ENCODE peak calls at places on chromosomes 5 and 9, in five cellular contexts. One of them, this sample, is unnamed.

GRCh38 chr5:155947394-155948062 is 379.4 kb upstream of the SGCD start:
- DNase-seq in RPMI7951: no peak
- DNase-seq in hypothalamus: no peak
- DNase-seq in activated effector memory CD4-positive, alpha-beta T cell treated with Interleukin-2 at 50 U/mL for 16 hours: no peak
- DNase-seq in COR-L47: no peak
- DNase-seq in this sample: peak

GRCh38 chr9:129174102-129174723 is 3.8 kb downstream of the IER5L start:
- DNase-seq in COR-L47: peak
- DNase-seq in hypothalamus: peak
- DNase-seq in RPMI7951: peak
- DNase-seq in activated effector memory CD4-positive, alpha-beta T cell treated with Interleukin-2 at 50 U/mL for 16 hours: peak
- DNase-seq in this sample: peak

GRCh38 chr5:173454764-173455598 is 126.8 kb upstream of the STC2 start:
- DNase-seq in RPMI7951: peak
- DNase-seq in activated effector memory CD4-positive, alpha-beta T cell treated with Interleukin-2 at 50 U/mL for 16 hours: no peak
- DNase-seq in hypothalamus: no peak
- DNase-seq in COR-L47: no peak
- DNase-seq in this sample: peak

GRCh38 chr9:137168575-137168906 is 1.3 kb downstream of the LRRC26 start:
- DNase-seq in COR-L47: no peak
- DNase-seq in activated effector memory CD4-positive, alpha-beta T cell treated with Interleukin-2 at 50 U/mL for 16 hours: no peak
- DNase-seq in RPMI7951: no peak
- DNase-seq in hypothalamus: no peak
- DNase-seq in this sample: no peak

GRCh38 chr5:87127426-87127825 is 140.3 kb upstream of the RASA1 start:
- DNase-seq in RPMI7951: peak
- DNase-seq in COR-L47: no peak
- DNase-seq in activated effector memory CD4-positive, alpha-beta T cell treated with Interleukin-2 at 50 U/mL for 16 hours: no peak
- DNase-seq in hypothalamus: no peak
- DNase-seq in this sample: peak

GRCh38 chr5:151315998-151316597 is 12.5 kb upstream of the SLC36A3 start:
- DNase-seq in RPMI7951: peak
- DNase-seq in hypothalamus: peak
- DNase-seq in COR-L47: peak
- DNase-seq in activated effector memory CD4-positive, alpha-beta T cell treated with Interleukin-2 at 50 U/mL for 16 hours: peak
- DNase-seq in this sample: peak

GRCh38 chr9:130659699-130660248 is 4.6 kb upstream of the PRDM12 start:
- DNase-seq in hypothalamus: no peak
- DNase-seq in COR-L47: no peak
- DNase-seq in activated effector memory CD4-positive, alpha-beta T cell treated with Interleukin-2 at 50 U/mL for 16 hours: no peak
- DNase-seq in RPMI7951: no peak
- DNase-seq in this sample: no peak

GRCh38 chr5:96683810-96684209 is 21.6 kb downstream of the CAST start:
- DNase-seq in RPMI7951: no peak
- DNase-seq in hypothalamus: no peak
- DNase-seq in COR-L47: no peak
- DNase-seq in activated effector memory CD4-positive, alpha-beta T cell treated with Interleukin-2 at 50 U/mL for 16 hours: no peak
- DNase-seq in this sample: no peak

GRCh38 chr5:34998058-34998789 is 49.5 kb downstream of the AGXT2 start:
- DNase-seq in COR-L47: no peak
- DNase-seq in activated effector memory CD4-positive, alpha-beta T cell treated with Interleukin-2 at 50 U/mL for 16 hours: no peak
- DNase-seq in RPMI7951: peak
- DNase-seq in hypothalamus: no peak
- DNase-seq in this sample: peak

GRCh38 chr5:140338336-140338735 is 8.1 kb downstream of the HBEGF start:
- DNase-seq in RPMI7951: no peak
- DNase-seq in COR-L47: no peak
- DNase-seq in hypothalamus: no peak
- DNase-seq in activated effector memory CD4-positive, alpha-beta T cell treated with Interleukin-2 at 50 U/mL for 16 hours: no peak
- DNase-seq in this sample: no peak

GRCh38 chr5:140116716-140117115 is 2.8 kb downstream of the PURA start:
- DNase-seq in COR-L47: peak
- DNase-seq in activated effector memory CD4-positive, alpha-beta T cell treated with Interleukin-2 at 50 U/mL for 16 hours: no peak
- DNase-seq in hypothalamus: no peak
- DNase-seq in RPMI7951: no peak
- DNase-seq in this sample: no peak

GRCh38 chr5:73701566-73701965 is 75.6 kb downstream of the ARHGEF28 start:
- DNase-seq in hypothalamus: no peak
- DNase-seq in COR-L47: no peak
- DNase-seq in activated effector memory CD4-positive, alpha-beta T cell treated with Interleukin-2 at 50 U/mL for 16 hours: no peak
- DNase-seq in RPMI7951: no peak
- DNase-seq in this sample: no peak

GRCh38 chr9:131656356-131657030 is 83.4 kb downstream of the RAPGEF1 start:
- DNase-seq in activated effector memory CD4-positive, alpha-beta T cell treated with Interleukin-2 at 50 U/mL for 16 hours: peak
- DNase-seq in RPMI7951: no peak
- DNase-seq in COR-L47: no peak
- DNase-seq in hypothalamus: peak
- DNase-seq in this sample: no peak

GRCh38 chr5:33894566-33894965 is 2.8 kb upstream of the ADAMTS12 start:
- DNase-seq in RPMI7951: peak
- DNase-seq in COR-L47: no peak
- DNase-seq in hypothalamus: no peak
- DNase-seq in activated effector memory CD4-positive, alpha-beta T cell treated with Interleukin-2 at 50 U/mL for 16 hours: no peak
- DNase-seq in this sample: peak

This sample was measured in A172.